ENCODE peak calls at places on chromosomes 2 and 18, in five cellular contexts. L is breast epithelium, C is lower lobe of right lung, X is adrenal gland, W is uterus. D is an unnamed sample. For H3K4me1, the result is how much of the 10 kb centered on the place peaks cover.

GRCh38 chr2:33442528-33443069 is 33.9 kb upstream of the RASGRP3 start:
- DNase-seq in L (no peak), C (no peak), X (no peak), W (no peak), D (no peak)

GRCh38 chr18:43664487-43665008 is 387.3 kb upstream of the SYT4 start:
- DNase-seq in L (no peak), C (no peak), X (no peak), W (no peak), D (no peak)

GRCh38 chr2:23390152-23390551 is 5.2 kb downstream of the KLHL29 start:
- DNase-seq in L (no peak), C (no peak), X (no peak), W (peak), D (no peak)

GRCh38 chr2:177530513-177531039 is 138.0 kb downstream of the AGPS start:
- DNase-seq in L (no peak), C (no peak), X (no peak), W (no peak), D (no peak)

GRCh38 chr2:40243581-40243980 is 208.3 kb downstream of the SLC8A1 start:
- DNase-seq in L (no peak), C (no peak), X (no peak), W (no peak), D (no peak)

GRCh38 chr18:74652392-74652988 is 54.8 kb downstream of the ZNF407 start:
- DNase-seq in L (no peak), C (no peak), X (no peak), W (no peak), D (no peak)

GRCh38 chr2:222671259-222672067 is at the start of gene MOGAT1:
- DNase-seq in L (no peak), C (peak), X (peak), W (no peak), D (peak)

GRCh38 chr2:236776695-236777251 is 207.1 kb downstream of the ACKR3 start:
- DNase-seq in L (no peak), C (no peak), X (no peak), W (no peak), D (peak)

GRCh38 chr2:230054079-230054478 is 14.6 kb downstream of the SLC16A14 start:
- DNase-seq in L (no peak), C (no peak), X (peak), W (no peak), D (no peak)

GRCh38 chr2:75068546-75068945 is 110.1 kb downstream of the POLE4 start:
- DNase-seq in L (no peak), C (no peak), X (no peak), W (no peak), D (no peak)

GRCh38 chr2:237486334-237486818 is 675 bp upstream of the MLPH start:
- DNase-seq in L (no peak), C (no peak), X (no peak), W (no peak), D (no peak)

GRCh38 chr2:24315669-24316068 is 44.7 kb downstream of the ITSN2 start:
- DNase-seq in L (no peak), C (no peak), X (no peak), W (no peak), D (no peak)

GRCh38 chr2:223469270-223470057 is 132.7 kb downstream of the SCG2 start:
- DNase-seq in L (no peak), C (no peak), X (peak), W (peak), D (peak)

GRCh38 chr2:236340251-236340650 is 76.0 kb upstream of the ASB18 start:
- DNase-seq in L (no peak), C (no peak), X (no peak), W (no peak), D (no peak)

GRCh38 chr2:1718339-1719220 is 25.7 kb downstream of the PXDN start:
- DNase-seq in L (no peak), C (peak), X (no peak), W (no peak), D (no peak)

GRCh38 chr2:1716441-1716840 is 27.9 kb downstream of the PXDN start:
- DNase-seq in L (no peak), C (peak), X (no peak), W (no peak), D (no peak)

GRCh38 chr2:1715184-1716012 is 28.9 kb downstream of the PXDN start:
- DNase-seq in L (no peak), C (peak), X (no peak), W (peak), D (no peak)

GRCh38 chr2:1714291-1715064 is 29.8 kb downstream of the PXDN start:
- DNase-seq in L (no peak), C (no peak), X (no peak), W (no peak), D (no peak)

GRCh38 chr2:1717129-1717528 is 27.2 kb downstream of the PXDN start:
- DNase-seq in L (peak), C (peak), X (no peak), W (no peak), D (peak)
- H3K4me1 ChIP-seq in L (under half), C (under half), X (under half), W (under half), D (under half)

DNA sequence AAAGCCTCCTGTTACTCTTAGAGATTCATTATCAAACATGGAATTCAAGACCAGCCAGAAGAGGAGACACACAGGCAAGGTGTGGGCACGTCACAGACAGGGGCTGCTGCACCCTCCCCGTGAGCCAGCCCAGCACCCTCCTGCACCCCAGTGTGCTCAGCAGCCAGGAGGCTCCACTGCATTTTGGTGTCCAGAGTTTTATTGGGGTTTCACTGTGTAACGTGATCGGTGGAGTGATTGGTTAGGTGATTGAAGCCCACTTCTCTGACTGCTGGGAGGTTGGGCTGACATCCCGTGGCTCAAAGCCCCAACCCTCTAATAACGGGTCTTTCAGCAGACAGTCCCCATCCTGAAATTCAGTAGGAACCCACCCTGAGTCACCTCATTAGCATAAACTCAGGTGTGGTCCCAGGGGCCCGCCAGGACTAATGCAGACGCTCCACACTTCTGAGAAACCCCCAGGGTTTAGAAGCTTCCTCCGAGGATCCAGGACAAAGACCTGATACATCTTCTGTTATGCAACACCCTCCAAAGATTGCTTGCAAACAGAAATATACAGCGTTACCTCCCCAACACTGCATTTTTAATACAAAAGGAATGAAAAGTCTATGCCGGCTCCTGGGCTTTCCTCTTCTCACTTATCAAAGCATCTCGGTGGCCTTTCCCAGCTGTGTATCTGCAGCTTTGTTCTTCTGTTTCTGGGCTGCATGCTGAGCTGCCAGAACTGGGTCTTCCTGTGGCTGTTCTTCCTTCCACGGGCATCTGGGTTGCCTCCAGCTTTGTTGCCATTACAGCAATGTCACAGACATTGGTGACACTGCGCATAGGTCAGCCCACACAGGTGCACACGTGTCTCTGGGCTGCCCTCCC is 43.7 kb upstream of the SNED1 start:
- DNase-seq in L (peak), C (no peak), X (peak), W (no peak), D (no peak)
- H3K4me1 ChIP-seq in L (under half), C (under half), X (under half), W (under half), D (under half)

GRCh38 chr2:18550383-18550905 is 10.0 kb downstream of the RDH14 start:
- DNase-seq in L (no peak), C (no peak), X (no peak), W (no peak), D (no peak)

GRCh38 chr2:18548618-18549017 is 11.8 kb downstream of the RDH14 start:
- DNase-seq in L (no peak), C (no peak), X (no peak), W (no peak), D (peak)

GRCh38 chr2:18551623-18552022 is 8.8 kb downstream of the RDH14 start:
- DNase-seq in L (no peak), C (no peak), X (no peak), W (no peak), D (no peak)

GRCh38 chr2:18552351-18553077 is 7.9 kb downstream of the RDH14 start:
- DNase-seq in L (no peak), C (no peak), X (no peak), W (no peak), D (no peak)

GRCh38 chr2:18551169-18551568 is 9.3 kb downstream of the RDH14 start:
- DNase-seq in L (no peak), C (no peak), X (no peak), W (no peak), D (no peak)
- H3K4me1 ChIP-seq in L (under half), C (under half), X (under half), W (under half), D (under half)

GRCh38 chr2:10370895-10371294 is 68.2 kb downstream of the HPCAL1 start:
- DNase-seq in L (no peak), C (no peak), X (no peak), W (no peak), D (no peak)
- H3K4me1 ChIP-seq in L (under half), C (half or more), X (under half), W (under half), D (under half)

D was measured in right cardiac atrium.